ENCODE peak calls at places on chromosomes 11 and 22, in five cellular contexts. One of them, this sample, is unnamed.

GRCh38 chr11:126282742-126283591 is at the start of gene TIRAP:
- DNase-seq in breast epithelium: peak
- DNase-seq in brain microvascular endothelial cell: peak
- DNase-seq in mucosa of descending colon: peak
- DNase-seq in CD8-positive, alpha-beta T cell: peak
- DNase-seq in this sample: peak

GRCh38 chr22:22920104-22920654 is 32.6 kb downstream of the IGLL5 start:
- DNase-seq in breast epithelium: no peak
- DNase-seq in brain microvascular endothelial cell: no peak
- DNase-seq in mucosa of descending colon: peak
- DNase-seq in CD8-positive, alpha-beta T cell: no peak
- DNase-seq in this sample: no peak

GRCh38 chr11:68528630-68529029 is 68.1 kb downstream of the PPP6R3 start:
- DNase-seq in breast epithelium: peak
- DNase-seq in brain microvascular endothelial cell: no peak
- DNase-seq in mucosa of descending colon: no peak
- DNase-seq in CD8-positive, alpha-beta T cell: peak
- DNase-seq in this sample: no peak

GRCh38 chr11:77524539-77524938 is 50.6 kb upstream of the PAK1 start:
- DNase-seq in breast epithelium: no peak
- DNase-seq in brain microvascular endothelial cell: no peak
- DNase-seq in mucosa of descending colon: no peak
- DNase-seq in CD8-positive, alpha-beta T cell: no peak
- DNase-seq in this sample: no peak

GRCh38 chr11:32949739-32950138 is 57.1 kb downstream of the QSER1 start:
- DNase-seq in breast epithelium: no peak
- DNase-seq in brain microvascular endothelial cell: no peak
- DNase-seq in mucosa of descending colon: no peak
- DNase-seq in CD8-positive, alpha-beta T cell: no peak
- DNase-seq in this sample: no peak

GRCh38 chr11:90491466-90491865 is 268.6 kb upstream of the CHORDC1 start:
- DNase-seq in breast epithelium: no peak
- DNase-seq in brain microvascular endothelial cell: no peak
- DNase-seq in mucosa of descending colon: no peak
- DNase-seq in CD8-positive, alpha-beta T cell: no peak
- DNase-seq in this sample: no peak

GRCh38 chr11:73748300-73748699 is 12.6 kb downstream of the RAB6A start:
- DNase-seq in breast epithelium: no peak
- DNase-seq in brain microvascular endothelial cell: no peak
- DNase-seq in mucosa of descending colon: no peak
- DNase-seq in CD8-positive, alpha-beta T cell: no peak
- DNase-seq in this sample: no peak

GRCh38 chr22:48091656-48092223 is 1329.3 kb downstream of the TBC1D22A start:
- DNase-seq in breast epithelium: no peak
- DNase-seq in brain microvascular endothelial cell: no peak
- DNase-seq in mucosa of descending colon: no peak
- DNase-seq in CD8-positive, alpha-beta T cell: no peak
- DNase-seq in this sample: no peak

GRCh38 chr22:29243874-29244446 is 23.8 kb downstream of the RHBDD3 start:
- DNase-seq in breast epithelium: no peak
- DNase-seq in brain microvascular endothelial cell: no peak
- DNase-seq in mucosa of descending colon: no peak
- DNase-seq in CD8-positive, alpha-beta T cell: no peak
- DNase-seq in this sample: no peak

GRCh38 chr11:35214792-35215193 is 75.8 kb downstream of the CD44 start:
- DNase-seq in breast epithelium: no peak
- DNase-seq in brain microvascular endothelial cell: peak
- DNase-seq in mucosa of descending colon: no peak
- DNase-seq in CD8-positive, alpha-beta T cell: no peak
- DNase-seq in this sample: no peak

GRCh38 chr22:32661737-32662586 is 139.5 kb upstream of the TIMP3 start:
- DNase-seq in breast epithelium: no peak
- DNase-seq in brain microvascular endothelial cell: peak
- DNase-seq in mucosa of descending colon: no peak
- DNase-seq in CD8-positive, alpha-beta T cell: no peak
- DNase-seq in this sample: no peak

GRCh38 chr22:21881841-21882753 is 14.7 kb upstream of the MAPK1 start:
- DNase-seq in breast epithelium: no peak
- DNase-seq in brain microvascular endothelial cell: no peak
- DNase-seq in mucosa of descending colon: no peak
- DNase-seq in CD8-positive, alpha-beta T cell: no peak
- DNase-seq in this sample: no peak

GRCh38 chr11:62223095-62223494 is 14.6 kb downstream of the SCGB2A1 start:
- DNase-seq in breast epithelium: no peak
- DNase-seq in brain microvascular endothelial cell: no peak
- DNase-seq in mucosa of descending colon: no peak
- DNase-seq in CD8-positive, alpha-beta T cell: no peak
- DNase-seq in this sample: no peak

GRCh38 chr22:27250418-27250817 is 551.1 kb downstream of the MN1 start:
- DNase-seq in breast epithelium: no peak
- DNase-seq in brain microvascular endothelial cell: no peak
- DNase-seq in mucosa of descending colon: no peak
- DNase-seq in CD8-positive, alpha-beta T cell: no peak
- DNase-seq in this sample: no peak

GRCh38 chr11:1298695-1299492 is 10.5 kb downstream of the TOLLIP start:
- DNase-seq in breast epithelium: peak
- DNase-seq in brain microvascular endothelial cell: no peak
- DNase-seq in mucosa of descending colon: peak
- DNase-seq in CD8-positive, alpha-beta T cell: no peak
- DNase-seq in this sample: no peak

GRCh38 chr11:115895594-115895993 is 391.4 kb upstream of the CADM1 start:
- DNase-seq in breast epithelium: no peak
- DNase-seq in brain microvascular endothelial cell: no peak
- DNase-seq in mucosa of descending colon: no peak
- DNase-seq in CD8-positive, alpha-beta T cell: no peak
- DNase-seq in this sample: no peak

GRCh38 chr22:36986242-36986821 is 32.9 kb downstream of the TST start:
- DNase-seq in breast epithelium: no peak
- DNase-seq in brain microvascular endothelial cell: no peak
- DNase-seq in mucosa of descending colon: peak
- DNase-seq in CD8-positive, alpha-beta T cell: peak
- DNase-seq in this sample: no peak

GRCh38 chr11:46845440-46845739 is 690 bp downstream of the CKAP5 start:
- DNase-seq in breast epithelium: no peak
- DNase-seq in brain microvascular endothelial cell: no peak
- DNase-seq in mucosa of descending colon: no peak
- DNase-seq in CD8-positive, alpha-beta T cell: no peak
- DNase-seq in this sample: no peak

GRCh38 chr11:34745209-34745608 is 124.3 kb downstream of the EHF start:
- DNase-seq in breast epithelium: no peak
- DNase-seq in brain microvascular endothelial cell: no peak
- DNase-seq in mucosa of descending colon: no peak
- DNase-seq in CD8-positive, alpha-beta T cell: no peak
- DNase-seq in this sample: no peak

GRCh38 chr11:47572715-47573255 is 6.0 kb downstream of the KBTBD4 start:
- DNase-seq in breast epithelium: no peak
- DNase-seq in brain microvascular endothelial cell: no peak
- DNase-seq in mucosa of descending colon: no peak
- DNase-seq in CD8-positive, alpha-beta T cell: no peak
- DNase-seq in this sample: no peak

GRCh38 chr11:130455493-130456127 is 7.2 kb downstream of the ADAMTS15 start:
- DNase-seq in breast epithelium: no peak
- DNase-seq in brain microvascular endothelial cell: no peak
- DNase-seq in mucosa of descending colon: peak
- DNase-seq in CD8-positive, alpha-beta T cell: no peak
- DNase-seq in this sample: no peak

GRCh38 chr11:132977241-132977640 is 555.1 kb downstream of the OPCML start:
- DNase-seq in breast epithelium: no peak
- DNase-seq in brain microvascular endothelial cell: no peak
- DNase-seq in mucosa of descending colon: no peak
- DNase-seq in CD8-positive, alpha-beta T cell: no peak
- DNase-seq in this sample: no peak

GRCh38 chr11:27124514-27125264 is 84.1 kb downstream of the BBOX1 start:
- DNase-seq in breast epithelium: no peak
- DNase-seq in brain microvascular endothelial cell: no peak
- DNase-seq in mucosa of descending colon: no peak
- DNase-seq in CD8-positive, alpha-beta T cell: no peak
- DNase-seq in this sample: no peak

GRCh38 chr11:68043349-68044144 is 4.7 kb downstream of the TCIRG1 start:
- DNase-seq in breast epithelium: no peak
- DNase-seq in brain microvascular endothelial cell: peak
- DNase-seq in mucosa of descending colon: peak
- DNase-seq in CD8-positive, alpha-beta T cell: no peak
- DNase-seq in this sample: no peak

GRCh38 chr11:70138403-70138802 is 60.3 kb downstream of the ANO1 start:
- DNase-seq in breast epithelium: no peak
- DNase-seq in brain microvascular endothelial cell: no peak
- DNase-seq in mucosa of descending colon: no peak
- DNase-seq in CD8-positive, alpha-beta T cell: no peak
- DNase-seq in this sample: no peak

GRCh38 chr11:116563028-116563712 is 209.6 kb downstream of the BUD13 start:
- DNase-seq in breast epithelium: peak
- DNase-seq in brain microvascular endothelial cell: no peak
- DNase-seq in mucosa of descending colon: no peak
- DNase-seq in CD8-positive, alpha-beta T cell: no peak
- DNase-seq in this sample: no peak

GRCh38 chr11:106156290-106156937 is 79.0 kb downstream of the AASDHPPT start:
- DNase-seq in breast epithelium: no peak
- DNase-seq in brain microvascular endothelial cell: peak
- DNase-seq in mucosa of descending colon: no peak
- DNase-seq in CD8-positive, alpha-beta T cell: no peak
- DNase-seq in this sample: peak

GRCh38 chr11:94068764-94069163 is 47.6 kb downstream of the HEPHL1 start:
- DNase-seq in breast epithelium: no peak
- DNase-seq in brain microvascular endothelial cell: no peak
- DNase-seq in mucosa of descending colon: no peak
- DNase-seq in CD8-positive, alpha-beta T cell: no peak
- DNase-seq in this sample: no peak

DNA sequence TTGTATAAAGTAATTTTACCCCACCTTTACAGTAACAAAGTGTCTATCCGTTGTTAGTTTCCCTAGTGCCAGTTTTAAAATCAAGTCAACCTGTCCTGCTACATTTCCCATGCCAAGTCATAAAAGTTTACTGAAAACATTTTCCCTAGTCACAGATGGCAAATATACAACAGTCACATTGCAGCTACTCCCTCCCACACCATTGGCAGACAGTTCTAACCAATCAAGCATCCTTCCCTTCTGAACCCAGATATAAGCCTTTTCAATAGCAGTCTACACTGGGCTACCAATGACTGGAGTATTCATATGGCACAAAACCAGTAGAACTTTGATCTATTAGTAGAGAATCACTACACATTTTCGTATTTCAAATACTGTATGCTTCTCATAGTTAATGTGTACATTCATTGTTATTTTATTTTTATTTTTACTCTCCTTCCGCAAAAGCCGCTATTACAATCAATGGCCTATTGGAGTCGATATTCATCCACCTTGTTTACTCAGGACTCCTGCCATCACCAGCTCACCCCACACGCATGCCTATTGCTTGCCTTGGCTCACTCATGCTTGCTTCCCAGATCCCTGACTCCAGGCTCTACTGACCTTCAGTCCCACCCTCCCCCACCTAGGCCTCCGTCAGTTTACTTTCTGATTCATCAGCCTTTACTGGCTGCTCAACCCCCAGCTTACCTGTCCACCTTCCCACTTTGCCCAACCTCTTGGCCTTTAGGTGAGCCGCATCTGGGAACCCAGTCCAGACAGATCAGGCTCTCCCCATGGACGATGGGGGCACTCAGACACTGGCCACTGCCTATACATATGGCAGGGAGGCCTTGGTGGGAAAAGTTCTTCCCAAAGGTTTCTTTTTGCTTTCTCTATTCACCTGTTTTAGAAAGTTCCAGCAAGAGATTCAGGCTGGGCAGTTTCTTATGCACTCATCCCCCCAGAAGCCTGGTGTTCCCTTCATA is 408.4 kb downstream of the SOX6 start:
- DNase-seq in breast epithelium: no peak
- DNase-seq in brain microvascular endothelial cell: no peak
- DNase-seq in mucosa of descending colon: no peak
- DNase-seq in CD8-positive, alpha-beta T cell: no peak
- DNase-seq in this sample: no peak
- TF ChIP-seq CTCF in breast epithelium: no peak
- TF ChIP-seq CTCF in brain microvascular endothelial cell: no peak
- TF ChIP-seq CTCF in mucosa of descending colon: no peak
- TF ChIP-seq CTCF in CD8-positive, alpha-beta T cell: no peak
- TF ChIP-seq CTCF in this sample: no peak

GRCh38 chr22:45007946-45008852 is 1.6 kb downstream of the PHF21B start:
- DNase-seq in breast epithelium: no peak
- DNase-seq in brain microvascular endothelial cell: no peak
- DNase-seq in mucosa of descending colon: no peak
- DNase-seq in CD8-positive, alpha-beta T cell: no peak
- DNase-seq in this sample: no peak

GRCh38 chr22:45007247-45007945 is 2.4 kb downstream of the PHF21B start:
- DNase-seq in breast epithelium: no peak
- DNase-seq in brain microvascular endothelial cell: peak
- DNase-seq in mucosa of descending colon: no peak
- DNase-seq in CD8-positive, alpha-beta T cell: no peak
- DNase-seq in this sample: no peak

GRCh38 chr22:45010532-45010900 is 711 bp upstream of the PHF21B start:
- DNase-seq in breast epithelium: no peak
- DNase-seq in brain microvascular endothelial cell: no peak
- DNase-seq in mucosa of descending colon: no peak
- DNase-seq in CD8-positive, alpha-beta T cell: no peak
- DNase-seq in this sample: no peak

GRCh38 chr22:45008853-45009751 is 703 bp downstream of the PHF21B start:
- DNase-seq in breast epithelium: no peak
- DNase-seq in brain microvascular endothelial cell: no peak
- DNase-seq in mucosa of descending colon: no peak
- DNase-seq in CD8-positive, alpha-beta T cell: no peak
- DNase-seq in this sample: no peak

DNA sequence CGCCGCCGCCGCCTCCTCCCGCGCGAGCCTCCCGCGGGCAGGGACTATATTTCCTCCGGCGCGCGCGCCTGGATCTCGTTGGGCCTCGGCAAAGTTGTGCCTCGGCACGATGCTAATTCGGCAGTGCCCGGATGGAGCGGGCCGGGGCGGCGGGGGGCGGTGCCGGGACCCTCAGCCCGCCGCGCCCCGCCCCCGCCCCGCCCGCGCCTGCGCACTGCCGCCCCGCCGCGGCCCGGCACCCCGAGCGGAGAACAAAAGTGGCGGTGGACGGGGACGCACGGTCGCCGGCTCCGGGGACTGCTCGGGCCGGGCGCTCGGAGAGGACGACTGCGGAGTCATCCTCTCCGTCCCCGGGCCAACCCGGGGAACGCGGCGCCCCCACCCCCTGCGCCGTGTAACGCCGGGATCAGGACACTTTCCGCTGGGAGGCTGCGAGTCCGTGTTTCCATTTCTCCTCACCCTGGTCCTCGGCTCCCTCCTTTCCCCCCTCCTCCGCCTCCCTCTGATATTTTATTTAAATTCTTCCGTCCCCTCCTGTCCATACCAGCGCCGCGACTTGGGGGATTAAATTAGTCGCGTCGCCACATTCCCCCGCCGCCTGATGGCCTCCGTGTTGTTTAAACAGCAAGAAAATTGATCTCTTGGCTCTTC is at the start of gene PHF21B:
- DNase-seq in breast epithelium: no peak
- DNase-seq in brain microvascular endothelial cell: no peak
- DNase-seq in mucosa of descending colon: no peak
- DNase-seq in CD8-positive, alpha-beta T cell: no peak
- DNase-seq in this sample: peak
- TF ChIP-seq CTCF in breast epithelium: no peak
- TF ChIP-seq CTCF in brain microvascular endothelial cell: no peak
- TF ChIP-seq CTCF in mucosa of descending colon: no peak
- TF ChIP-seq CTCF in CD8-positive, alpha-beta T cell: no peak
- TF ChIP-seq CTCF in this sample: no peak

GRCh38 chr11:12091957-12092558 is 18.3 kb upstream of the MICAL2 start:
- DNase-seq in breast epithelium: no peak
- DNase-seq in brain microvascular endothelial cell: no peak
- DNase-seq in mucosa of descending colon: no peak
- DNase-seq in CD8-positive, alpha-beta T cell: no peak
- DNase-seq in this sample: no peak
- TF ChIP-seq CTCF in breast epithelium: no peak
- TF ChIP-seq CTCF in brain microvascular endothelial cell: peak
- TF ChIP-seq CTCF in mucosa of descending colon: no peak
- TF ChIP-seq CTCF in CD8-positive, alpha-beta T cell: no peak
- TF ChIP-seq CTCF in this sample: no peak

GRCh38 chr11:122814401-122814800 is 23.9 kb upstream of the CRTAM start:
- DNase-seq in breast epithelium: no peak
- DNase-seq in brain microvascular endothelial cell: no peak
- DNase-seq in mucosa of descending colon: no peak
- DNase-seq in CD8-positive, alpha-beta T cell: peak
- DNase-seq in this sample: no peak
- TF ChIP-seq CTCF in breast epithelium: no peak
- TF ChIP-seq CTCF in brain microvascular endothelial cell: peak
- TF ChIP-seq CTCF in mucosa of descending colon: no peak
- TF ChIP-seq CTCF in CD8-positive, alpha-beta T cell: peak
- TF ChIP-seq CTCF in this sample: peak

This sample was measured in GM10248.